ENCODE peak calls at places on chromosomes 16 and 17, in four cellular contexts. B, C, N and K are unnamed samples.

GRCh38 chr16:30065943-30066881 is 652 bp downstream of the ALDOA start:
- DNase-seq in B (no peak), C (peak; percentile 61), N (no peak), K (no peak)

GRCh38 chr16:51057969-51058337 is 93.1 kb downstream of the SALL1 start:
- DNase-seq in B (no peak), C (no peak), N (no peak), K (no peak)

GRCh38 chr16:88634141-88634993 is 4.0 kb upstream of the IL17C start:
- DNase-seq in B (no peak), C (peak; percentile 32), N (no peak), K (no peak)

GRCh38 chr16:67016143-67016542 is 12.8 kb upstream of the CBFB start:
- DNase-seq in B (no peak), C (no peak), N (no peak), K (no peak)

GRCh38 chr16:8403978-8404738 is 186.2 kb downstream of the TMEM114 start:
- DNase-seq in B (no peak), C (no peak), N (no peak), K (no peak)

GRCh38 chr16:67150058-67150832 is 553 bp downstream of the B3GNT9 start:
- DNase-seq in B (peak; percentile 71), C (peak; percentile 37), N (no peak), K (no peak)

GRCh38 chr16:52068447-52069074 is 478.4 kb downstream of the TOX3 start:
- DNase-seq in B (no peak), C (peak; percentile 25), N (no peak), K (no peak)

GRCh38 chr17:66268247-66268927 is 34.0 kb upstream of the PRKCA start:
- DNase-seq in B (no peak), C (peak; percentile 48), N (peak; percentile 65), K (no peak)

GRCh38 chr17:40509626-40510327 is 8.4 kb upstream of the TNS4 start:
- DNase-seq in B (no peak), C (no peak), N (no peak), K (no peak)

GRCh38 chr17:60451965-60452364 is 29.7 kb downstream of the CHCT1 start:
- DNase-seq in B (no peak), C (no peak), N (no peak), K (no peak)

GRCh38 chr17:78175643-78175981 is 7.2 kb downstream of the SYNGR2 start:
- DNase-seq in B (no peak), C (no peak), N (no peak), K (no peak)

GRCh38 chr17:65850486-65850885 is 289.0 kb upstream of the AXIN2 start:
- DNase-seq in B (no peak), C (peak; percentile 9), N (no peak), K (peak; percentile 73)

GRCh38 chr16:88658714-88659113 is 4.2 kb downstream of the MVD start:
- DNase-seq in B (no peak), C (no peak), N (no peak), K (no peak)

GRCh38 chr17:44219636-44220210 is at the start of gene UBTF:
- DNase-seq in B (peak; percentile 84), C (peak; percentile 36), N (no peak), K (no peak)

GRCh38 chr17:57499648-57500049 is 243.3 kb downstream of the MSI2 start:
- DNase-seq in B (no peak), C (peak; percentile 18), N (no peak), K (no peak)

GRCh38 chr16:79132745-79133144 is 467.8 kb downstream of the MAF start:
- DNase-seq in B (no peak), C (no peak), N (no peak), K (no peak)

GRCh38 chr17:19729900-19730299 is 13.5 kb upstream of the SLC47A2 start:
- DNase-seq in B (no peak), C (no peak), N (no peak), K (no peak)

GRCh38 chr17:77881545-77881944 is 77.0 kb upstream of the TNRC6C start:
- DNase-seq in B (peak; percentile 92), C (peak; percentile 85), N (no peak), K (no peak)

GRCh38 chr17:48540213-48540612 is 4.7 kb downstream of the HOXB2 start:
- DNase-seq in B (no peak), C (no peak), N (no peak), K (no peak)

GRCh38 chr17:82495844-82496528 is 23.5 kb upstream of the FOXK2 start:
- DNase-seq in B (no peak), C (no peak), N (no peak), K (peak; percentile 70)

GRCh38 chr17:71202449-71202848 is 918.4 kb upstream of the SOX9 start:
- DNase-seq in B (no peak), C (no peak), N (no peak), K (no peak)

GRCh38 chr16:30458561-30459394 is 13.1 kb upstream of the SEPHS2 start:
- DNase-seq in B (peak; percentile 54), C (no peak), N (no peak), K (no peak)

GRCh38 chr17:60887607-60888028 is 210.0 kb downstream of the BCAS3 start:
- DNase-seq in B (no peak), C (no peak), N (no peak), K (no peak)

GRCh38 chr17:78735832-78736525 is 46.1 kb downstream of the CYTH1 start:
- DNase-seq in B (no peak), C (no peak), N (no peak), K (peak; percentile 87)

GRCh38 chr16:77584205-77584859 is 138.0 kb upstream of the NUDT7 start:
- DNase-seq in B (no peak), C (peak; percentile 73), N (peak; percentile 21), K (no peak)

GRCh38 chr17:74552037-74552436 is 6.1 kb upstream of the CD300C start:
- DNase-seq in B (no peak), C (no peak), N (no peak), K (peak; percentile 72)

GRCh38 chr16:28924762-28925385 is at the start of gene RABEP2:
- DNase-seq in B (peak; percentile 98), C (peak; percentile 77), N (peak; percentile 62), K (peak; percentile 86)

GRCh38 chr17:39283896-39284295 is 58.2 kb upstream of the STAC2 start:
- DNase-seq in B (no peak), C (no peak), N (no peak), K (no peak)

GRCh38 chr16:72468582-72468981 is 296.6 kb upstream of the PMFBP1 start:
- DNase-seq in B (no peak), C (peak; percentile 40), N (no peak), K (no peak)

GRCh38 chr16:81415757-81416156 is 28.9 kb upstream of the CMIP start:
- DNase-seq in B (no peak), C (no peak), N (no peak), K (no peak)

GRCh38 chr16:28984091-28984490 is 761 bp upstream of the LAT start:
- DNase-seq in B (peak; percentile 57), C (no peak), N (no peak), K (no peak)

GRCh38 chr16:47392114-47392513 is 68.7 kb downstream of the ITFG1 start:
- DNase-seq in B (no peak), C (peak; percentile 56), N (no peak), K (no peak)

GRCh38 chr17:62966426-62967110 is 533 bp downstream of the TANC2 start:
- DNase-seq in B (no peak), C (peak; percentile 38), N (no peak), K (no peak)

GRCh38 chr17:64309710-64310109 is 46.6 kb upstream of the TEX2 start:
- DNase-seq in B (no peak), C (no peak), N (no peak), K (no peak)

GRCh38 chr16:84143081-84143480 is 1.9 kb downstream of the HSDL1 start:
- DNase-seq in B (no peak), C (no peak), N (no peak), K (no peak)

GRCh38 chr17:54426287-54426886 is 474.3 kb upstream of the TOM1L1 start:
- DNase-seq in B (no peak), C (no peak), N (no peak), K (no peak)

GRCh38 chr16:1769402-1770300 is 1.7 kb downstream of the NME3 start:
- DNase-seq in B (peak; percentile 66), C (no peak), N (no peak), K (no peak)
- H3K27ac ChIP-seq in B (peak overlapping the region; percentile 90), C (no peak overlapping the region), N (peak overlapping the region; percentile 21), K (no peak overlapping the region)

GRCh38 chr17:18187226-18187625 is 3.6 kb downstream of the ALKBH5 start:
- DNase-seq in B (no peak), C (no peak), N (no peak), K (no peak)
- H3K27ac ChIP-seq in B (peak overlapping the region; percentile 96), C (no peak overlapping the region), N (no peak overlapping the region), K (peak overlapping the region; percentile 97)

DNA sequence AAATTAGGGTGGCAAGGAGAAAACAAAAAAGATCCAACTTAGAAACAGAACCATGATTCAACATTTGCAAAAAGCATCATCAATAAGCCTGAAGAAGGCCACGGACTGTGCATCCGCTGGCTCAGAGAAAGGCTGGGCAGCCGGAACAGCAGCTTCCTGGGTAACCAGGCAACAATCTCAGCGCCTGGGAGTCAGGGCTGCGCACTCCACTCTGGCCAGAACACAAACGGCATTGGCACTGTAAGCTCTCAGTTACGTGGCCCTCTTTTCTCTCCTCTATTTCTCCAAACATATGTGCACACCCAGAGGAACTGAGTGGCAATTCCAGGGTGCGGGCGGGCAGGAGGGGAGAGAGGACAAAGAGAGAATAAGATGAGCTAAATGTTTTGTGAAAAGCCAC is 6.4 kb upstream of the GHDC start:
- DNase-seq in B (no peak), C (no peak), N (no peak), K (no peak)
- H3K27ac ChIP-seq in B (no peak overlapping the region), C (no peak overlapping the region), N (no peak overlapping the region), K (no peak overlapping the region)

GRCh38 chr16:75263291-75263962 is 12.0 kb upstream of the BCAR1 start:
- DNase-seq in B (no peak), C (no peak), N (no peak), K (no peak)
- H3K27ac ChIP-seq in B (peak overlapping the region; percentile 99), C (no peak overlapping the region), N (peak overlapping the region; percentile 21), K (no peak overlapping the region)